ENCODE peak calls at places on chromosomes 2 and 18, in seven cellular contexts. M is GM23338, W is HCT116, F is stomach, O is GM12891, T is breast epithelium, Q is transverse colon. C is an unnamed sample.

GRCh38 chr2:177254433-177255226 is 9.9 kb downstream of the NFE2L2 start:
- DNase-seq in M (peak; percentile 93), W (peak; percentile 60), F (peak; percentile 67), O (no peak), T (no peak), Q (peak; percentile 88), C (peak; percentile 64)

GRCh38 chr2:85312404-85312803 is 15.4 kb downstream of the TGOLN2 start:
- DNase-seq in M (no peak), W (no peak), F (no peak), O (no peak), T (no peak), Q (no peak), C (no peak)

GRCh38 chr2:164778723-164779122 is 62.9 kb downstream of the COBLL1 start:
- DNase-seq in M (no peak), W (no peak), F (no peak), O (no peak), T (no peak), Q (no peak), C (no peak)

GRCh38 chr2:233202531-233202944 is 48.9 kb upstream of the ATG16L1 start:
- DNase-seq in M (no peak), W (no peak), F (no peak), O (no peak), T (no peak), Q (no peak), C (no peak)

GRCh38 chr2:233437439-233437955 is 83.2 kb downstream of the DGKD start:
- DNase-seq in M (no peak), W (no peak), F (no peak), O (no peak), T (no peak), Q (no peak), C (no peak)

GRCh38 chr2:196195302-196195701 is 23.9 kb upstream of the STK17B start:
- DNase-seq in M (no peak), W (no peak), F (no peak), O (no peak), T (no peak), Q (no peak), C (no peak)

GRCh38 chr2:88350641-88351601 is 101.6 kb downstream of the FOXI3 start:
- DNase-seq in M (peak; percentile 93), W (peak; percentile 65), F (peak; percentile 63), O (peak; percentile 61), T (peak; percentile 75), Q (peak; percentile 73), C (peak; percentile 19)

GRCh38 chr18:37253424-37254255 is 312.0 kb downstream of the CELF4 start:
- DNase-seq in M (peak; percentile 85), W (no peak), F (peak; percentile 63), O (peak; percentile 53), T (no peak), Q (no peak), C (no peak)

GRCh38 chr18:55189972-55190371 is 230.7 kb upstream of the CCDC68 start:
- DNase-seq in M (peak; percentile 58), W (no peak), F (no peak), O (no peak), T (no peak), Q (no peak), C (no peak)

GRCh38 chr2:112024246-112024645 is 30.8 kb upstream of the TMEM87B start:
- DNase-seq in M (no peak), W (no peak), F (no peak), O (no peak), T (no peak), Q (no peak), C (no peak)

GRCh38 chr2:186784930-186785329 is 64.0 kb downstream of the ZSWIM2 start:
- DNase-seq in M (no peak), W (no peak), F (no peak), O (no peak), T (no peak), Q (no peak), C (no peak)

GRCh38 chr2:85239102-85239501 is 88.7 kb downstream of the TGOLN2 start:
- DNase-seq in M (no peak), W (no peak), F (no peak), O (no peak), T (no peak), Q (no peak), C (no peak)

DNA sequence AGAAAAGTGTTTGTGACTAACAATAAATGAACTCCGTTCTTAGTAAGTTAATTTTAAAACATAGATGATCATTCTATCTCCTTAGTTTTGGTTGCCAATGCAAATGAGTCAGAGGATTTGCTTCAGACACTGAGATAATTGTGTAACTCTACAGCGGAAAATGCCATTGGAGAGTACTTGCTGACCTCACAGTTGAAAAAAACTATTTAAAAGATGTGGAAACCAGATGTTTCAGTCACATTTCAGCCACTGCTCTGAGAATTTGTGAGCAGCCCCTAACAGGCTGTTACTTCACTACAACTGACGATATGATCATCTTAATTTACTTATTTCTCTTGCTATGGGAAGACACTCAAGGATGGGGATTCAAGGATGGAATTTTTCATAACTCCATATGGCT is at the start of gene TNFAIP6:
- DNase-seq in M (peak; percentile 56), W (no peak), F (no peak), O (no peak), T (no peak), Q (no peak), C (no peak)
- TF ChIP-seq POLR2AphosphoS5 in M (no peak), W (no peak), F (peak; percentile 73), O (no peak), T (no peak), Q (peak; percentile 68), C (no peak)

GRCh38 chr2:217788669-217789002 is 214.2 kb downstream of the TNS1 start:
- DNase-seq in M (no peak), W (no peak), F (no peak), O (no peak), T (no peak), Q (no peak), C (no peak)

GRCh38 chr2:217784996-217785543 is 217.7 kb downstream of the TNS1 start:
- DNase-seq in M (no peak), W (no peak), F (no peak), O (no peak), T (no peak), Q (no peak), C (no peak)

GRCh38 chr2:217783243-217783642 is 219.6 kb downstream of the TNS1 start:
- DNase-seq in M (no peak), W (no peak), F (no peak), O (no peak), T (no peak), Q (no peak), C (no peak)

GRCh38 chr2:217787160-217787877 is 215.5 kb downstream of the TNS1 start:
- DNase-seq in M (no peak), W (no peak), F (no peak), O (no peak), T (no peak), Q (no peak), C (no peak)

GRCh38 chr2:217785544-217786045 is 217.2 kb downstream of the TNS1 start:
- DNase-seq in M (peak; percentile 85), W (peak; percentile 49), F (peak; percentile 87), O (peak; percentile 61), T (peak; percentile 83), Q (peak; percentile 80), C (peak; percentile 73)
- TF ChIP-seq POLR2AphosphoS5 in M (no peak), W (no peak), F (peak; percentile 27), O (no peak), T (no peak), Q (peak; percentile 12), C (no peak)

GRCh38 chr2:216083464-216084279 is 2.0 kb downstream of the TMEM169 start:
- DNase-seq in M (peak; percentile 73), W (no peak), F (no peak), O (no peak), T (no peak), Q (no peak), C (no peak)
- TF ChIP-seq POLR2AphosphoS5 in M (no peak), W (no peak), F (no peak), O (no peak), T (no peak), Q (no peak), C (no peak)

GRCh38 chr18:63022429-63023022 is 297.0 kb downstream of the BCL2 start:
- DNase-seq in M (peak; percentile 78), W (no peak), F (no peak), O (no peak), T (no peak), Q (no peak), C (no peak)

GRCh38 chr18:63016270-63016669 is 300.9 kb downstream of the PHLPP1 start:
- DNase-seq in M (peak; percentile 86), W (peak; percentile 32), F (no peak), O (peak; percentile 41), T (no peak), Q (peak; percentile 37), C (peak; percentile 39)

GRCh38 chr18:63017977-63018376 is 301.6 kb downstream of the BCL2 start:
- DNase-seq in M (no peak), W (no peak), F (no peak), O (no peak), T (no peak), Q (no peak), C (no peak)
- TF ChIP-seq POLR2AphosphoS5 in M (no peak), W (no peak), F (no peak), O (no peak), T (no peak), Q (no peak), C (no peak)

DNA sequence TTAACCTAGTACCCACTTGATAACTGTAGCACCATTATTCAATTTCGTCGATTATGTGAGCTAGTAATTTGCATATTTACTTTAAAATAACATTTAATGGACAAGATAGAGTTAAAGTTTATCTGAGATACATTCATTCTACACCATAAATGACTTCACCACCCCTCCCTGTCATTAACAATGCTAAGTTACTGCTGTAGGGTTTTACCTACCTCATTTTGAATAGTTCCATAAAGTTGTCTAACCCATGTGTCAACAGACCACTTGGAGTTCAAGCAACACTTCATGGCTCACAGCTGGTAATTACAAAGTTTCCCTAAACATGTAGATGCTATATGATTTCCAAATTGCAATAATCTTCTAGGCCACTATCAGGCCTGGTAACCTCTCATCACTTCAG is 127.4 kb upstream of the CYP26B1 start:
- DNase-seq in M (no peak), W (no peak), F (no peak), O (no peak), T (no peak), Q (no peak), C (no peak)
- TF ChIP-seq POLR2AphosphoS5 in M (no peak), W (no peak), F (no peak), O (no peak), T (no peak), Q (no peak), C (no peak)

GRCh38 chr2:156334496-156335478 is 2.3 kb upstream of the NR4A2 start:
- DNase-seq in M (peak; percentile 72), W (peak; percentile 79), F (peak; percentile 91), O (no peak), T (peak; percentile 90), Q (peak; percentile 93), C (peak; percentile 90)

GRCh38 chr2:156333274-156333950 is 891 bp upstream of the NR4A2 start:
- DNase-seq in M (no peak), W (no peak), F (no peak), O (no peak), T (no peak), Q (no peak), C (no peak)

GRCh38 chr2:156331572-156332451 is 709 bp downstream of the NR4A2 start:
- DNase-seq in M (peak; percentile 77), W (no peak), F (peak; percentile 68), O (no peak), T (peak; percentile 82), Q (peak; percentile 74), C (peak; percentile 83)

GRCh38 chr2:156333951-156334495 is 1.5 kb upstream of the NR4A2 start:
- DNase-seq in M (peak; percentile 81), W (no peak), F (peak; percentile 72), O (no peak), T (peak; percentile 61), Q (peak; percentile 77), C (peak; percentile 75)

GRCh38 chr2:156332452-156333273 is at the start of gene NR4A2:
- DNase-seq in M (peak; percentile 89), W (peak; percentile 96), F (peak; percentile 96), O (peak; percentile 78), T (peak; percentile 88), Q (peak; percentile 95), C (peak; percentile 87)
- TF ChIP-seq POLR2AphosphoS5 in M (no peak), W (peak; percentile 91), F (peak; percentile 97), O (no peak), T (peak; percentile 63), Q (peak; percentile 91), C (no peak)

C was measured in endothelial cell of umbilical vein.